ENCODE peak calls at places on chromosomes 11 and 22, in four cellular contexts. One of them, this sample, is unnamed.

GRCh38 chr11:114679505-114679904 is 1.2 kb downstream of the NXPE2 start:
- DNase-seq in HepG2: no peak
- DNase-seq in fibroblast of lung: no peak
- DNase-seq in keratinocyte: no peak
- DNase-seq in this sample: no peak

GRCh38 chr11:19970944-19971343 is 189.3 kb downstream of the DBX1 start:
- DNase-seq in fibroblast of lung: no peak
- DNase-seq in HepG2: no peak
- DNase-seq in keratinocyte: no peak
- DNase-seq in this sample: no peak

GRCh38 chr22:28773461-28773867 is 969 bp downstream of the CCDC117 start:
- DNase-seq in HepG2: no peak
- DNase-seq in fibroblast of lung: peak; percentile 47
- DNase-seq in keratinocyte: no peak
- DNase-seq in this sample: no peak

GRCh38 chr11:3130269-3131071 is 34.6 kb downstream of the OSBPL5 start:
- DNase-seq in keratinocyte: peak; percentile 84
- DNase-seq in fibroblast of lung: no peak
- DNase-seq in HepG2: no peak
- DNase-seq in this sample: no peak

GRCh38 chr11:101880208-101880607 is 34.6 kb upstream of the CEP126 start:
- DNase-seq in keratinocyte: no peak
- DNase-seq in fibroblast of lung: peak; percentile 78
- DNase-seq in HepG2: peak; percentile 75
- DNase-seq in this sample: peak; percentile 1

GRCh38 chr11:36405585-36406367 is 104.3 kb downstream of the TRAF6 start:
- DNase-seq in HepG2: no peak
- DNase-seq in fibroblast of lung: no peak
- DNase-seq in keratinocyte: no peak
- DNase-seq in this sample: no peak

GRCh38 chr11:126328938-126329643 is 25.2 kb downstream of the DCPS start:
- DNase-seq in HepG2: no peak
- DNase-seq in fibroblast of lung: no peak
- DNase-seq in keratinocyte: no peak
- DNase-seq in this sample: no peak

GRCh38 chr11:33724644-33725035 is 11.6 kb downstream of the CD59 start:
- DNase-seq in keratinocyte: no peak
- DNase-seq in HepG2: no peak
- DNase-seq in fibroblast of lung: peak; percentile 52
- DNase-seq in this sample: no peak

GRCh38 chr11:129798212-129798611 is 17.4 kb upstream of the TMEM45B start:
- DNase-seq in HepG2: no peak
- DNase-seq in keratinocyte: no peak
- DNase-seq in fibroblast of lung: no peak
- DNase-seq in this sample: no peak

GRCh38 chr11:76166314-76166713 is 40.0 kb downstream of the WNT11 start:
- DNase-seq in HepG2: no peak
- DNase-seq in fibroblast of lung: no peak
- DNase-seq in keratinocyte: no peak
- DNase-seq in this sample: no peak

GRCh38 chr11:127994736-127995135 is 592.6 kb downstream of the ETS1 start:
- DNase-seq in HepG2: no peak
- DNase-seq in keratinocyte: no peak
- DNase-seq in fibroblast of lung: peak; percentile 90
- DNase-seq in this sample: no peak

GRCh38 chr11:81870815-81871214 is 862.8 kb downstream of the FAM181B start:
- DNase-seq in HepG2: no peak
- DNase-seq in fibroblast of lung: no peak
- DNase-seq in keratinocyte: no peak
- DNase-seq in this sample: no peak

GRCh38 chr11:44149651-44150050 is 54.2 kb downstream of the EXT2 start:
- DNase-seq in keratinocyte: no peak
- DNase-seq in HepG2: no peak
- DNase-seq in fibroblast of lung: peak; percentile 33
- DNase-seq in this sample: no peak

GRCh38 chr11:128884703-128885338 is 6.3 kb upstream of the KCNJ5 start:
- DNase-seq in HepG2: peak; percentile 54
- DNase-seq in fibroblast of lung: peak; percentile 54
- DNase-seq in keratinocyte: no peak
- DNase-seq in this sample: no peak

GRCh38 chr11:112706863-112707262 is 254.4 kb upstream of the NCAM1 start:
- DNase-seq in HepG2: no peak
- DNase-seq in fibroblast of lung: no peak
- DNase-seq in keratinocyte: no peak
- DNase-seq in this sample: no peak

GRCh38 chr11:2262301-2263011 is 7.9 kb downstream of the ASCL2 start:
- DNase-seq in keratinocyte: no peak
- DNase-seq in fibroblast of lung: no peak
- DNase-seq in HepG2: no peak
- DNase-seq in this sample: no peak

GRCh38 chr11:62217191-62217748 is 8.8 kb downstream of the SCGB2A1 start:
- DNase-seq in keratinocyte: no peak
- DNase-seq in fibroblast of lung: no peak
- DNase-seq in HepG2: peak; percentile 19
- DNase-seq in this sample: no peak

GRCh38 chr11:67564230-67564629 is 19.4 kb upstream of the GSTP1 start:
- DNase-seq in HepG2: no peak
- DNase-seq in keratinocyte: no peak
- DNase-seq in fibroblast of lung: peak; percentile 52
- DNase-seq in this sample: no peak

GRCh38 chr22:38966942-38967341 is 9.5 kb downstream of the APOBEC3A start:
- DNase-seq in fibroblast of lung: no peak
- DNase-seq in HepG2: no peak
- DNase-seq in keratinocyte: no peak
- DNase-seq in this sample: no peak

GRCh38 chr11:85725510-85726258 is 39.7 kb upstream of the CCDC89 start:
- DNase-seq in HepG2: no peak
- DNase-seq in keratinocyte: peak; percentile 61
- DNase-seq in fibroblast of lung: peak; percentile 97
- DNase-seq in this sample: no peak

GRCh38 chr22:43230983-43231723 is 44.2 kb upstream of the TTLL12 start:
- DNase-seq in HepG2: peak; percentile 48
- DNase-seq in keratinocyte: peak; percentile 9
- DNase-seq in fibroblast of lung: peak; percentile 9
- DNase-seq in this sample: no peak

GRCh38 chr11:59641156-59641555 is 25.6 kb upstream of the OSBP start:
- DNase-seq in keratinocyte: no peak
- DNase-seq in HepG2: no peak
- DNase-seq in fibroblast of lung: no peak
- DNase-seq in this sample: no peak

GRCh38 chr11:61955031-61955415 is 4.9 kb downstream of the BEST1 start:
- DNase-seq in fibroblast of lung: peak; percentile 53
- DNase-seq in HepG2: peak; percentile 59
- DNase-seq in keratinocyte: no peak
- DNase-seq in this sample: no peak

GRCh38 chr11:90747057-90747456 is 524.2 kb upstream of the CHORDC1 start:
- DNase-seq in fibroblast of lung: no peak
- DNase-seq in HepG2: no peak
- DNase-seq in keratinocyte: peak; percentile 35
- DNase-seq in this sample: peak; percentile 40

GRCh38 chr22:40147388-40148176 is 30.1 kb upstream of the TNRC6B start:
- DNase-seq in HepG2: no peak
- DNase-seq in fibroblast of lung: no peak
- DNase-seq in keratinocyte: no peak
- DNase-seq in this sample: no peak

GRCh38 chr11:104625246-104625645 is 273.0 kb downstream of the CASP12 start:
- DNase-seq in fibroblast of lung: peak; percentile 72
- DNase-seq in HepG2: no peak
- DNase-seq in keratinocyte: no peak
- DNase-seq in this sample: no peak

GRCh38 chr11:1757861-1758610 is 5.7 kb downstream of the CTSD start:
- DNase-seq in keratinocyte: no peak
- DNase-seq in fibroblast of lung: no peak
- DNase-seq in HepG2: no peak
- DNase-seq in this sample: no peak

GRCh38 chr11:113623114-113623513 is 83.0 kb downstream of the TMPRSS5 start:
- DNase-seq in keratinocyte: no peak
- DNase-seq in HepG2: no peak
- DNase-seq in fibroblast of lung: peak; percentile 82
- DNase-seq in this sample: no peak

GRCh38 chr11:44652901-44653644 is 73.7 kb upstream of the TSPAN18 start:
- DNase-seq in keratinocyte: no peak
- DNase-seq in HepG2: no peak
- DNase-seq in fibroblast of lung: no peak
- DNase-seq in this sample: peak; percentile 56

GRCh38 chr11:65204646-65205601 is 23.2 kb downstream of the CAPN1 start:
- DNase-seq in fibroblast of lung: peak; percentile 15
- DNase-seq in HepG2: peak; percentile 37
- DNase-seq in keratinocyte: no peak
- DNase-seq in this sample: peak; percentile 3

GRCh38 chr11:57399928-57400578 is 9.6 kb upstream of the PRG2 start:
- DNase-seq in HepG2: peak; percentile 81
- DNase-seq in keratinocyte: no peak
- DNase-seq in fibroblast of lung: no peak
- DNase-seq in this sample: no peak

GRCh38 chr22:48799227-48799970 is 1028.3 kb downstream of the BRD1 start:
- DNase-seq in fibroblast of lung: no peak
- DNase-seq in HepG2: no peak
- DNase-seq in keratinocyte: no peak
- DNase-seq in this sample: no peak

GRCh38 chr11:11510939-11511338 is 110.9 kb downstream of the GALNT18 start:
- DNase-seq in HepG2: no peak
- DNase-seq in fibroblast of lung: peak; percentile 63
- DNase-seq in keratinocyte: no peak
- DNase-seq in this sample: no peak

GRCh38 chr11:121191787-121192186 is 90.7 kb downstream of the TECTA start:
- DNase-seq in keratinocyte: no peak
- DNase-seq in HepG2: no peak
- DNase-seq in fibroblast of lung: no peak
- DNase-seq in this sample: no peak

GRCh38 chr11:78961186-78961782 is 386.6 kb upstream of the NARS2 start:
- DNase-seq in HepG2: no peak
- DNase-seq in fibroblast of lung: peak; percentile 20
- DNase-seq in keratinocyte: no peak
- DNase-seq in this sample: no peak

DNA sequence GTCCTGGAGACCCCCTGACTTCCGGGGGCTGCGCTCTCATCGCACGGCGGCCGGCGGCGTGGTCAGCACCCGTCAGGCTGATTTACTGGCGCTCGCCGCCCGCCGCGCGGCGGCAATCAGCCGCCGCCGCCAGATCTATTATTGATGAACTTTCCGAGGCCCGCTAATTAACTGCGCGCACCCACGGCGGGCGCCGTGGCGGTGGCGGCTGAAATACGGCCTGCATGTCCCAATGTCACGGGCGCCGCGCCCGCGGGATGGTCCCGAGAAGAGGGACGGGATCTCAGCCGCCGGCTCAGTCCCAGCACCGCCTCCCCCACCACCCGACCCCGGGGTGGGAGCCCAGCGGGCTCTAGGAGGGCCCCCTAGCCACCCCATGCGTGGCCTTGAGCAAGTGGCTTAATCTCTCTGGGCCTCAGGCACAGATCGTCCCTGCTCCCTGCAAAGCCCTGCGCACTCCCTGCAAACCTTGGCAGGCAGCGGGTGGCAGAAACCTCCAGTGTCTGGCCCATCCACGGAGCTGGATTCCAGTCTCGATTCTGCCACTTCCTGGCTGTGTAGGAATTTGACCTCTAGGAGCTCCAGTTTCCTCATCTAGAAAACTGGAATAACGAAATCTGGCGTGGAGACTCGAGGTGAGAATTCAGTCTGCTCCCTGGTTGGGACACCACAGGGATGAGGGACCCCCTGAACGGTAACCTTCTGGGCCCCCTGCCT is 187.1 kb downstream of the MN1 start:
- DNase-seq in fibroblast of lung: no peak
- DNase-seq in HepG2: no peak
- DNase-seq in keratinocyte: no peak
- DNase-seq in this sample: no peak
- TF ChIP-seq EZH2 in fibroblast of lung: peak; percentile 64
- TF ChIP-seq EZH2 in HepG2: no peak
- TF ChIP-seq EZH2 in keratinocyte: no peak
- TF ChIP-seq EZH2 in this sample: no peak

GRCh38 chr22:36478966-36479365 is 2.5 kb downstream of the TXN2 start:
- DNase-seq in fibroblast of lung: peak; percentile 18
- DNase-seq in HepG2: no peak
- DNase-seq in keratinocyte: no peak
- DNase-seq in this sample: no peak

GRCh38 chr22:36486619-36487384 is 5.4 kb upstream of the TXN2 start:
- DNase-seq in keratinocyte: no peak
- DNase-seq in HepG2: peak; percentile 53
- DNase-seq in fibroblast of lung: peak; percentile 47
- DNase-seq in this sample: no peak

GRCh38 chr22:36481393-36482168 is at the start of gene TXN2:
- DNase-seq in HepG2: peak; percentile 91
- DNase-seq in fibroblast of lung: peak; percentile 95
- DNase-seq in keratinocyte: peak; percentile 78
- DNase-seq in this sample: peak; percentile 88

GRCh38 chr22:36475341-36475740 is 6.1 kb downstream of the TXN2 start:
- DNase-seq in fibroblast of lung: no peak
- DNase-seq in HepG2: no peak
- DNase-seq in keratinocyte: no peak
- DNase-seq in this sample: no peak

DNA sequence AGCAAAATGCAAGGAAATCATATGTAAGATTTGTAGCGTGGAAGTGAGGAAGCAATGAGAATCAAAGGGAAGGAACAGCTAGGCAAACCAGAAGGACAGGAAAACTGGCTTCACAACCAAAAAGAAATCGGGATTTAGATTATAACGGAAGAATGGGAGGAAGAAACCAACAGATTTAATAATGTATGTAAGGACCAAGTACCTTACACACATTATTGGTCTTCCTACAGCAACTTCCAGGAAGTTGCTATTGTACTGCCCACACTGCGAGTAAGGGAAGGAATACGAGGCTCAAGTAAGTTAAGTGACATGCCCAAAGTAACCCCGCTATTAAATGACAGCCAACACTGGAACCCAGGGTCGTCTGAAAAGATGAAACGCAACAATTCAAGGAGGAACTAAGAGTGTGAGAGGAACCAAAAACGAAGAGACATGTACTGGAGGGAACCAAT is 473 bp downstream of the TXN2 start:
- DNase-seq in HepG2: no peak
- DNase-seq in fibroblast of lung: no peak
- DNase-seq in keratinocyte: no peak
- DNase-seq in this sample: peak; percentile 77
- TF ChIP-seq EZH2 in HepG2: no peak
- TF ChIP-seq EZH2 in fibroblast of lung: no peak
- TF ChIP-seq EZH2 in keratinocyte: no peak
- TF ChIP-seq EZH2 in this sample: no peak

GRCh38 chr11:10305964-10306918 is 1.4 kb downstream of the ADM start:
- DNase-seq in fibroblast of lung: no peak
- DNase-seq in HepG2: no peak
- DNase-seq in keratinocyte: no peak
- DNase-seq in this sample: no peak
- TF ChIP-seq EZH2 in fibroblast of lung: no peak
- TF ChIP-seq EZH2 in HepG2: no peak
- TF ChIP-seq EZH2 in keratinocyte: no peak
- TF ChIP-seq EZH2 in this sample: no peak

GRCh38 chr11:31819533-31820437 is 8.7 kb upstream of the PAX6 start:
- DNase-seq in HepG2: no peak
- DNase-seq in fibroblast of lung: no peak
- DNase-seq in keratinocyte: no peak
- DNase-seq in this sample: no peak
- TF ChIP-seq EZH2 in HepG2: no peak
- TF ChIP-seq EZH2 in fibroblast of lung: peak; percentile 64
- TF ChIP-seq EZH2 in keratinocyte: no peak
- TF ChIP-seq EZH2 in this sample: no peak

This sample was measured in SK-N-MC.